ENCODE peak calls at places on chromosomes 6 and 20, in nine cellular contexts. F is heart right ventricle, H is AG04449, B is GM23338, K is A673, W is adrenal gland, X is foreskin fibroblast, N is esophagus squamous epithelium, L is left ventricle myocardium inferior. Q is an unnamed sample.

GRCh38 chr6:63676412-63677114 is 41.0 kb downstream of the PHF3 start:
- DNase-seq in F (no peak), H (no peak), B (no peak), K (no peak), W (no peak), X (no peak), N (no peak), L (no peak), Q (no peak)

GRCh38 chr20:34579191-34579661 is 20.7 kb downstream of the MAP1LC3A start:
- DNase-seq in F (peak; percentile 60), H (no peak), B (no peak), K (peak; percentile 35), W (peak; percentile 74), X (peak; percentile 71), N (no peak), L (peak; percentile 61), Q (peak; percentile 60)

GRCh38 chr20:47318596-47319516 is 37.6 kb downstream of the ZMYND8 start:
- DNase-seq in F (peak; percentile 72), H (no peak), B (peak; percentile 83), K (no peak), W (peak; percentile 92), X (peak; percentile 78), N (no peak), L (peak; percentile 78), Q (no peak)

GRCh38 chr20:19699132-19699971 is 58.7 kb upstream of the RIN2 start:
- DNase-seq in F (no peak), H (peak; percentile 53), B (no peak), K (peak; percentile 64), W (no peak), X (peak; percentile 64), N (no peak), L (no peak), Q (peak; percentile 24)

GRCh38 chr6:93848011-93848620 is 428.8 kb upstream of the EPHA7 start:
- DNase-seq in F (no peak), H (no peak), B (no peak), K (no peak), W (no peak), X (no peak), N (no peak), L (no peak), Q (no peak)

GRCh38 chr20:36644713-36645109 is 1.3 kb downstream of the SLA2 start:
- DNase-seq in F (no peak), H (no peak), B (no peak), K (no peak), W (no peak), X (no peak), N (no peak), L (no peak), Q (no peak)

GRCh38 chr6:88609973-88610372 is 353.4 kb downstream of the RNGTT start:
- DNase-seq in F (no peak), H (no peak), B (no peak), K (no peak), W (no peak), X (no peak), N (no peak), L (no peak), Q (no peak)

GRCh38 chr6:165183071-165183470 is 126.3 kb downstream of the C6orf118 start:
- DNase-seq in F (no peak), H (no peak), B (no peak), K (no peak), W (no peak), X (no peak), N (no peak), L (no peak), Q (no peak)

GRCh38 chr20:15139522-15139921 is 802.1 kb upstream of the FLRT3 start:
- DNase-seq in F (no peak), H (no peak), B (no peak), K (no peak), W (no peak), X (no peak), N (no peak), L (no peak), Q (no peak)

GRCh38 chr6:7367408-7367807 is 22.1 kb downstream of the CAGE1 start:
- DNase-seq in F (no peak), H (no peak), B (no peak), K (no peak), W (no peak), X (no peak), N (no peak), L (no peak), Q (no peak)

GRCh38 chr20:14764511-14765369 is 427.3 kb upstream of the FLRT3 start:
- DNase-seq in F (no peak), H (no peak), B (no peak), K (no peak), W (no peak), X (no peak), N (no peak), L (no peak), Q (no peak)

GRCh38 chr6:144585217-144585814 is 300.2 kb downstream of the UTRN start:
- DNase-seq in F (no peak), H (no peak), B (peak; percentile 59), K (peak; percentile 79), W (no peak), X (peak; percentile 34), N (no peak), L (no peak), Q (no peak)

GRCh38 chr6:169689247-169689646 is 12.6 kb downstream of the WDR27 start:
- DNase-seq in F (no peak), H (no peak), B (no peak), K (no peak), W (no peak), X (peak; percentile 18), N (no peak), L (no peak), Q (peak; percentile 94)

DNA sequence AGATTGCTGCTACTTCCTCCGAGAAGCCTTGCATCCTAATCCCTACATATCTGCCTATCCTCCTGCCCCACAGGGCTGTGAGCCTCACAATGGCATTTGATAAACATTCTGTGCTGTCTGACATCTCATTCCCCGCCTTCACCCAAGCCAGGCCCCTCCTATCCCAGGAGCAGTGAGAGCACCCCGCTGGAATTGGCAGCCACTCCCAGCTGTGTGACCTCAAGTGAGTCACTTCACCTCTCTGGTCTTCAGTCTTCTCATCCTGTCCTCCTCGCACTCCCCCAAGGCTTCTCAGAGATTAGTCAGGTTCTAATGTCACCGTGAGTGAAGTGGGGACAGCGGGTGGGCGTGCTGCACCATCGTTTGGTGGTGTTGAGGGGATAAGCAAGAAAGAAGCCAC is 81.7 kb downstream of the CDH22 start:
- DNase-seq in F (no peak), H (no peak), B (no peak), K (no peak), W (no peak), X (peak; percentile 40), N (no peak), L (no peak), Q (no peak)
- H3K4me3 ChIP-seq in F (no peak overlapping the region), H (no peak overlapping the region), B (no peak overlapping the region), K (no peak overlapping the region), W (no peak overlapping the region), X (no peak overlapping the region), N (no peak overlapping the region), L (no peak overlapping the region), Q (no peak overlapping the region)

GRCh38 chr6:166467436-166468000 is 84.8 kb upstream of the MPC1 start:
- DNase-seq in F (no peak), H (no peak), B (no peak), K (no peak), W (no peak), X (no peak), N (no peak), L (no peak), Q (no peak)

GRCh38 chr6:166466178-166467122 is 83.7 kb upstream of the MPC1 start:
- DNase-seq in F (no peak), H (peak; percentile 65), B (no peak), K (no peak), W (no peak), X (peak; percentile 70), N (no peak), L (no peak), Q (peak; percentile 82)

GRCh38 chr6:166464418-166465400 is 82.0 kb upstream of the MPC1 start:
- DNase-seq in F (no peak), H (no peak), B (no peak), K (no peak), W (no peak), X (no peak), N (no peak), L (no peak), Q (no peak)

GRCh38 chr6:166464068-166464410 is 81.3 kb upstream of the MPC1 start:
- DNase-seq in F (no peak), H (no peak), B (no peak), K (no peak), W (no peak), X (no peak), N (no peak), L (no peak), Q (no peak)

GRCh38 chr6:166465671-166466087 is 82.9 kb upstream of the MPC1 start:
- DNase-seq in F (peak; percentile 38), H (no peak), B (no peak), K (peak; percentile 14), W (no peak), X (no peak), N (no peak), L (peak; percentile 42), Q (no peak)
- TF ChIP-seq CTCF in F (peak; percentile 35), H (peak; percentile 30), B (no peak), K (peak; percentile 25), W (no peak), X (peak; percentile 11), N (no peak), L (peak; percentile 34), Q (peak; percentile 30)

DNA sequence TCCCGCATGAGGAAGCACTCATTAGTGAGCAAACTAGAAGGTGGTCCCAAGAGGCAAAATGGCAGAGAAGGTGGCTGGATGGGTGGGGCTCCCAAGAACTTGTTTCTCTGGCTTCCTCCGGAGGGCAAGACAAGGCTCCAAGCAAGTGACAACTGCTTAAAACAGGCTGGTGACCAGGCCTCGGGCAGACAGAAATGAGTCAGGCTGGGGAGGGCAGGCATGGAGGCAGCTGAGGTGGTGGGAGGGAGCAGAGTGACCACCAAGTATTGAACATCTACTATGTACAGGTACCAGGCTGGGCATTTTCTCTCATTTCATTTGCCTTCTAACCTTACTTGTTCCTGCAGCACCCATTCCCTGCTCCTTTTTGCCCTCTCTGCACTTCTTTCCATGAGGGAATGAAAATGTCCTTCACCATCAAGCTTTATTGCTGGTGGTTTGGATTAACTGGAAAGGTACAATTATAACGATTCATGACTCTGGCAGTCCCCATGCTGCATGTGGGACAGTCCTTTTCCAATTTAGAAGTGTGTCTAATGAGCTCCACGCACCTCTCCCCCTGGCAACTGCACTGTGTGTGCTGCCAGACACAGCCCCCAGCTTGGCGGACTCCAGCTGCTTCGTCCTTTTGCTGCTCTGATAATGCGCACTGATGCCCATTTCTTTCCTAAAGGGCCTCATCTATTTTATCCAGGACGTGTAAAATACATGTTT is 33.2 kb downstream of the TNXB start:
- DNase-seq in F (no peak), H (no peak), B (no peak), K (no peak), W (no peak), X (no peak), N (no peak), L (no peak), Q (no peak)
- H3K4me3 ChIP-seq in F (no peak overlapping the region), H (no peak overlapping the region), B (no peak overlapping the region), K (no peak overlapping the region), W (no peak overlapping the region), X (no peak overlapping the region), N (no peak overlapping the region), L (no peak overlapping the region), Q (no peak overlapping the region)

DNA sequence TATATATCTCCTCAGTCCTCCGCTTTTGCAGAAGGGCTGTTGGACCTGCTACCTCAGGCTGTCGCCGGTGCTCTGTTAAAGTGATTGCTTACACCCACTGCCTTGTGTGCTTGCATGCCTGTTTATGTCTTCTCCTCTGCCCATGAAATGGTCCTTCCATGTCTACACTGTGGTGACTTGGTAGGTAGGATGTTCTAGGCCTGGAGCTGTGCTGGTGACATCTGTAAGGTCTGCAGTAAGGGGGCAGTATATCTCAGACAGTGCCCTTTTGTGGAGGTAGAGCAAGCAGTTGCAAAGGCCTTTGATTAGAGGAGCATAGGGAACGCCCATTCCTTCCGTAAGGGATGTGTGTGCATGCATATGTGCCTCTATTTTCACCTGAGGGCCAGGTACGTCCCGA is 40.3 kb downstream of the VAPB start:
- DNase-seq in F (no peak), H (no peak), B (no peak), K (no peak), W (no peak), X (no peak), N (no peak), L (no peak), Q (no peak)
- TF ChIP-seq CTCF in F (no peak), H (no peak), B (peak; percentile 52), K (peak; percentile 15), W (no peak), X (no peak), N (no peak), L (no peak), Q (no peak)